ENCODE peak calls at places on chromosomes 13 and 19, in eight cellular contexts. M, P, C, H, Y, U, I and K are unnamed samples.

GRCh38 chr19:42794751-42795150 is 29.3 kb upstream of the PSG8 start:
- DNase-seq in C (no peak), Y (peak; percentile 37), U (no peak), I (no peak), M (no peak), H (no peak), P (no peak), K (no peak)

GRCh38 chr13:46041335-46041934 is 11.1 kb downstream of the ZC3H13 start:
- DNase-seq in U (no peak), H (no peak), Y (no peak), C (no peak), P (no peak), I (no peak), M (no peak), K (no peak)

GRCh38 chr19:38869160-38869835 is 8.8 kb downstream of the RINL start:
- DNase-seq in Y (no peak), C (no peak), I (no peak), M (no peak), P (no peak), H (no peak), U (no peak), K (no peak)

GRCh38 chr13:41930154-41930553 is 30.8 kb downstream of the VWA8 start:
- DNase-seq in C (no peak), H (no peak), I (no peak), M (no peak), Y (no peak), P (no peak), U (no peak), K (no peak)

GRCh38 chr19:18308948-18309325 is 13.9 kb downstream of the LSM4 start:
- DNase-seq in Y (no peak), M (no peak), H (no peak), P (no peak), I (no peak), C (no peak), U (no peak), K (no peak)

GRCh38 chr13:52794589-52794988 is 53.9 kb downstream of the PCDH8 start:
- DNase-seq in I (no peak), P (no peak), U (no peak), Y (no peak), H (no peak), C (no peak), M (no peak), K (no peak)

GRCh38 chr13:91280806-91281205 is 66.7 kb upstream of the MIR17HG start:
- DNase-seq in U (no peak), H (no peak), Y (no peak), M (no peak), I (no peak), C (no peak), P (no peak), K (no peak)

GRCh38 chr19:8028951-8029491 is 23.5 kb upstream of the CCL25 start:
- DNase-seq in I (no peak), Y (no peak), U (no peak), P (no peak), M (no peak), C (no peak), H (no peak), K (no peak)

GRCh38 chr19:30152510-30153291 is 210.7 kb downstream of the URI1 start:
- DNase-seq in U (no peak), P (no peak), C (no peak), M (no peak), H (no peak), I (no peak), Y (no peak), K (no peak)

GRCh38 chr13:53200498-53201453 is 172.2 kb downstream of the OLFM4 start:
- DNase-seq in C (peak; percentile 23), H (no peak), I (no peak), M (peak; percentile 13), U (no peak), P (no peak), Y (no peak), K (peak; percentile 86)

GRCh38 chr19:42596391-42597071 is 1.8 kb upstream of the CEACAM8 start:
- DNase-seq in H (no peak), I (peak; percentile 12), M (no peak), P (no peak), U (no peak), C (no peak), Y (no peak), K (no peak)

GRCh38 chr13:60328073-60328472 is 68.9 kb upstream of the TDRD3 start:
- DNase-seq in C (no peak), I (no peak), M (no peak), U (no peak), P (no peak), Y (no peak), H (no peak), K (no peak)
- TF ChIP-seq CTCF in C (no peak), I (no peak), M (no peak), U (no peak), P (no peak), Y (no peak), H (no peak), K (no peak)

GRCh38 chr19:27773318-27774094 is 1439.4 kb downstream of the UQCRFS1 start:
- DNase-seq in I (no peak), C (no peak), M (no peak), U (no peak), P (no peak), H (no peak), Y (no peak), K (no peak)

GRCh38 chr19:27775395-27775794 is 1437.6 kb downstream of the UQCRFS1 start:
- DNase-seq in H (no peak), M (no peak), C (no peak), I (no peak), P (no peak), U (no peak), Y (no peak), K (no peak)

GRCh38 chr19:27776020-27776419 is 1436.9 kb downstream of the UQCRFS1 start:
- DNase-seq in Y (peak; percentile 17), M (no peak), P (no peak), I (no peak), H (no peak), U (no peak), C (no peak), K (no peak)

GRCh38 chr19:27774337-27774736 is 1438.6 kb downstream of the UQCRFS1 start:
- DNase-seq in P (no peak), H (no peak), M (no peak), U (no peak), I (no peak), Y (no peak), C (no peak), K (no peak)

GRCh38 chr19:27774827-27775226 is 1438.1 kb downstream of the UQCRFS1 start:
- DNase-seq in P (no peak), H (no peak), C (no peak), Y (no peak), U (no peak), M (no peak), I (no peak), K (peak; percentile 58)
- TF ChIP-seq CTCF in P (no peak), H (peak; percentile 24), C (peak; percentile 30), Y (peak; percentile 29), U (no peak), M (no peak), I (peak; percentile 15), K (peak; percentile 23)

GRCh38 chr19:3656747-3657394 is 30.3 kb upstream of the CACTIN start:
- DNase-seq in I (no peak), P (no peak), Y (no peak), U (no peak), C (no peak), M (no peak), H (no peak), K (no peak)
- TF ChIP-seq CTCF in I (no peak), P (no peak), Y (no peak), U (no peak), C (no peak), M (no peak), H (no peak), K (no peak)

GRCh38 chr19:10964903-10965302 is 4.1 kb downstream of the SMARCA4 start:
- DNase-seq in H (no peak), I (no peak), Y (no peak), U (no peak), C (no peak), P (no peak), M (no peak), K (no peak)
- TF ChIP-seq CTCF in H (no peak), I (no peak), Y (no peak), U (no peak), C (no peak), P (no peak), M (no peak), K (peak; percentile 45)

DNA sequence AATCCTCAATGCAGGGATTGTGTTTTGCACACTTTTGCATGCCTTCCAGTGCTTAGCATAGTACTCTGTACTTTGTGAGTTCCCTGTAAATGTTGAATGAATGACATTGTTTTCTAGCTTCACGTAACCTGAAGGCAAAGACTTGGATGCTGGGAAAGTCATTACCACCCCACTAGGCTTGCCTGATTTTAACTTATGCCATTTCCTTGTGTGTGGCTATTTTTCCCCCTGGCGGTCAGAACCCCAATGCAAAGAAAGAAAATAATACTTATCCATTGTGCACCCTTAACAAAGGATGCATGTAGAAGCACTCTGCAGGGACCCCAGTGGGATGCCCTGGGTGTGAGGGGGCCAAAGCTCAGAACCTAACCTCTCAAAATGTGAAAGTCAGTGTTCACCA is 1.2 kb upstream of the ENOX1 start:
- DNase-seq in Y (peak; percentile 51), M (no peak), U (no peak), P (no peak), C (no peak), I (no peak), H (no peak), K (no peak)
- TF ChIP-seq CTCF in Y (peak; percentile 48), M (no peak), U (peak; percentile 40), P (peak; percentile 62), C (peak; percentile 45), I (no peak), H (peak; percentile 56), K (peak; percentile 73)

DNA sequence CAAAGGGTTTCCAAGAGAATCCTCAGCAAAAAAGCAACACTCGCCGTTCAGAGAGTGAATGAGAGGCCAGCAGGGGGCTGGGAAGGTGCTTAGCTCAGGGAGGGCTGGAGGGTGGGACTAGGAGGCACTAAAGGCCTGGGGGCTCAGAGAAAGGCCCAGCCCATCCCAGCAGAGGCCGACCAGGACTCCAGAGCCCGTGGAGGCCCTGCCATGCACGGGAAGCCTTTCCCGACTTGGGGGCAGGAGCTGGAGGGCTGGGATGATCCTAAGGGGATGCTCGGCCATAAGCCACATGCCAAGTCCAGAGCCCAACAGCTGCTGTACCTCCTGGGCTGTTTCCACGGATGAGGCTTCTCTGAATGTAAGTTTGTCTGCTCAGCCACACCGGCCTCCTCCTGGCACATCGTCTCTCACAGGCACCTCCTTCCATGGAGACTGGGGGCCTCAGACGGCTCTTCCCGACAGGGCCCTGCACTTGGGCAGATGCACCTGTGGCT is 19.5 kb downstream of the RASA3 start:
- DNase-seq in I (no peak), M (no peak), C (no peak), H (no peak), P (no peak), Y (no peak), U (peak; percentile 11), K (no peak)
- TF ChIP-seq CTCF in I (no peak), M (no peak), C (no peak), H (no peak), P (no peak), Y (no peak), U (no peak), K (peak; percentile 51)